ENCODE peak calls at places on chromosome 7, in ten cellular contexts. One of them, this sample, is unnamed. For H3K9me3 and H3K4me1, the result is how much of the 10 kb centered on the place peaks cover.

GRCh38 chr7:50499092-50499491 is 48.9 kb upstream of the FIGNL1 start:
- DNase-seq in ovary: no peak
- DNase-seq in gastrocnemius medialis: no peak
- DNase-seq in hepatocyte: no peak
- DNase-seq in lung: no peak
- DNase-seq in left lung: no peak
- DNase-seq in esophagus squamous epithelium: no peak
- DNase-seq in pancreas: no peak
- DNase-seq in neural progenitor cell: no peak
- DNase-seq in sigmoid colon: no peak
- DNase-seq in this sample: no peak

GRCh38 chr7:94237417-94237816 is 157.3 kb upstream of the COL1A2 start:
- DNase-seq in ovary: no peak
- DNase-seq in gastrocnemius medialis: no peak
- DNase-seq in hepatocyte: no peak
- DNase-seq in lung: no peak
- DNase-seq in left lung: no peak
- DNase-seq in esophagus squamous epithelium: no peak
- DNase-seq in pancreas: no peak
- DNase-seq in neural progenitor cell: peak
- DNase-seq in sigmoid colon: no peak
- DNase-seq in this sample: no peak

GRCh38 chr7:112103246-112103645 is 103.0 kb downstream of the DOCK4 start:
- DNase-seq in ovary: no peak
- DNase-seq in gastrocnemius medialis: no peak
- DNase-seq in hepatocyte: no peak
- DNase-seq in lung: no peak
- DNase-seq in left lung: no peak
- DNase-seq in esophagus squamous epithelium: no peak
- DNase-seq in pancreas: no peak
- DNase-seq in neural progenitor cell: no peak
- DNase-seq in sigmoid colon: no peak
- DNase-seq in this sample: no peak

GRCh38 chr7:41053830-41054229 is 649.1 kb downstream of the INHBA start:
- DNase-seq in ovary: no peak
- DNase-seq in gastrocnemius medialis: no peak
- DNase-seq in hepatocyte: no peak
- DNase-seq in lung: no peak
- DNase-seq in left lung: no peak
- DNase-seq in esophagus squamous epithelium: no peak
- DNase-seq in pancreas: no peak
- DNase-seq in neural progenitor cell: no peak
- DNase-seq in sigmoid colon: no peak
- DNase-seq in this sample: no peak

GRCh38 chr7:128833939-128834310 is 3.7 kb downstream of the FLNC start:
- DNase-seq in ovary: no peak
- DNase-seq in gastrocnemius medialis: no peak
- DNase-seq in hepatocyte: peak
- DNase-seq in lung: no peak
- DNase-seq in left lung: no peak
- DNase-seq in esophagus squamous epithelium: no peak
- DNase-seq in pancreas: no peak
- DNase-seq in neural progenitor cell: peak
- DNase-seq in sigmoid colon: no peak
- DNase-seq in this sample: no peak

GRCh38 chr7:129295015-129295423 is 70.2 kb downstream of the AHCYL2 start:
- DNase-seq in ovary: no peak
- DNase-seq in gastrocnemius medialis: peak
- DNase-seq in hepatocyte: peak
- DNase-seq in lung: no peak
- DNase-seq in left lung: no peak
- DNase-seq in esophagus squamous epithelium: no peak
- DNase-seq in pancreas: no peak
- DNase-seq in neural progenitor cell: peak
- DNase-seq in sigmoid colon: peak
- DNase-seq in this sample: no peak

GRCh38 chr7:47327698-47328391 is 254.1 kb downstream of the TNS3 start:
- DNase-seq in ovary: peak
- DNase-seq in gastrocnemius medialis: peak
- DNase-seq in hepatocyte: peak
- DNase-seq in lung: peak
- DNase-seq in left lung: peak
- DNase-seq in esophagus squamous epithelium: no peak
- DNase-seq in pancreas: peak
- DNase-seq in neural progenitor cell: peak
- DNase-seq in sigmoid colon: peak
- DNase-seq in this sample: peak

GRCh38 chr7:104894998-104895850 is 118.8 kb upstream of the KMT2E start:
- DNase-seq in ovary: no peak
- DNase-seq in gastrocnemius medialis: no peak
- DNase-seq in hepatocyte: no peak
- DNase-seq in lung: no peak
- DNase-seq in left lung: no peak
- DNase-seq in esophagus squamous epithelium: no peak
- DNase-seq in pancreas: no peak
- DNase-seq in neural progenitor cell: no peak
- DNase-seq in sigmoid colon: no peak
- DNase-seq in this sample: no peak

GRCh38 chr7:98978672-98979071 is 100.3 kb downstream of the TRRAP start:
- DNase-seq in ovary: no peak
- DNase-seq in gastrocnemius medialis: no peak
- DNase-seq in hepatocyte: no peak
- DNase-seq in lung: no peak
- DNase-seq in left lung: no peak
- DNase-seq in esophagus squamous epithelium: no peak
- DNase-seq in pancreas: no peak
- DNase-seq in neural progenitor cell: no peak
- DNase-seq in sigmoid colon: peak
- DNase-seq in this sample: no peak

GRCh38 chr7:143514487-143514886 is 36.8 kb downstream of the TAS2R41 start:
- DNase-seq in ovary: no peak
- DNase-seq in gastrocnemius medialis: no peak
- DNase-seq in hepatocyte: no peak
- DNase-seq in lung: no peak
- DNase-seq in left lung: no peak
- DNase-seq in esophagus squamous epithelium: no peak
- DNase-seq in pancreas: no peak
- DNase-seq in neural progenitor cell: no peak
- DNase-seq in sigmoid colon: no peak
- DNase-seq in this sample: no peak

GRCh38 chr7:127699853-127700252 is 47.9 kb downstream of the SND1 start:
- DNase-seq in ovary: no peak
- DNase-seq in gastrocnemius medialis: no peak
- DNase-seq in hepatocyte: no peak
- DNase-seq in lung: no peak
- DNase-seq in left lung: no peak
- DNase-seq in esophagus squamous epithelium: no peak
- DNase-seq in pancreas: no peak
- DNase-seq in neural progenitor cell: no peak
- DNase-seq in sigmoid colon: no peak
- DNase-seq in this sample: no peak

GRCh38 chr7:147279516-147279915 is 1162.9 kb downstream of the CNTNAP2 start:
- DNase-seq in ovary: no peak
- DNase-seq in gastrocnemius medialis: no peak
- DNase-seq in hepatocyte: no peak
- DNase-seq in lung: no peak
- DNase-seq in left lung: no peak
- DNase-seq in esophagus squamous epithelium: no peak
- DNase-seq in pancreas: no peak
- DNase-seq in neural progenitor cell: peak
- DNase-seq in sigmoid colon: no peak
- DNase-seq in this sample: no peak

GRCh38 chr7:77827999-77828398 is 29.4 kb downstream of the PHTF2 start:
- DNase-seq in ovary: no peak
- DNase-seq in gastrocnemius medialis: no peak
- DNase-seq in hepatocyte: no peak
- DNase-seq in lung: no peak
- DNase-seq in left lung: no peak
- DNase-seq in esophagus squamous epithelium: no peak
- DNase-seq in pancreas: no peak
- DNase-seq in neural progenitor cell: no peak
- DNase-seq in sigmoid colon: no peak
- DNase-seq in this sample: no peak

DNA sequence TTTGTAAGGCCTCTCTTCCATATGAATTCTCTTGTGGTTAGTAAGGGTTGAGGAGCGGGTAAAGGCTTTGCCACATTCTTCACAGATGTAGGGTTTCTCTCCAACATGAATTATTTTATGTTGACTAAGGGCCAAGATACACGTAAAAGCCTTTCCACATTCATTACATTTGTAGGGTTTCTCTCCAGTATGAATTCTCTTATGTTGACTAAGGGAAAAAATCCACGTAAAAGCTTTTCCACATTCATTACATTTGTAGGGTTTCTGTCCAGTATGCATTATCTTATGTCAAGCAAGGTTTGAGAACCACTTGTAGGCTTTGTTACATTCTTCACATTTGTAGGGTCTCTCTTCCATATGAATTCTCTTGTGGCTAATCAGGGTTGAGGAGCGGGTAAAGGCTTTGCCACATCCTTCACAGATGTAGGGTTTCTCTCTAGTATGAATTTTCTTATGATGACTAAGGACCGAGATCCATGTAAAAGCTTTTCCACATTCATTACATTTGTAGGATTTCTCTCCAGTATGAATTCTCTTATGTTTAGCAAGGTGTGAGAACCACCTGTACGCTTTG is 493.0 kb downstream of the ZNF479 start:
- DNase-seq in ovary: no peak
- DNase-seq in gastrocnemius medialis: no peak
- DNase-seq in hepatocyte: no peak
- DNase-seq in lung: no peak
- DNase-seq in left lung: no peak
- DNase-seq in esophagus squamous epithelium: no peak
- DNase-seq in pancreas: no peak
- DNase-seq in neural progenitor cell: no peak
- DNase-seq in sigmoid colon: no peak
- DNase-seq in this sample: no peak
- H3K9me3 ChIP-seq in ovary: under half
- H3K9me3 ChIP-seq in gastrocnemius medialis: under half
- H3K9me3 ChIP-seq in hepatocyte: under half
- H3K9me3 ChIP-seq in lung: under half
- H3K9me3 ChIP-seq in left lung: half or more
- H3K9me3 ChIP-seq in esophagus squamous epithelium: half or more
- H3K9me3 ChIP-seq in pancreas: under half
- H3K9me3 ChIP-seq in neural progenitor cell: under half
- H3K9me3 ChIP-seq in sigmoid colon: under half
- H3K9me3 ChIP-seq in this sample: under half

DNA sequence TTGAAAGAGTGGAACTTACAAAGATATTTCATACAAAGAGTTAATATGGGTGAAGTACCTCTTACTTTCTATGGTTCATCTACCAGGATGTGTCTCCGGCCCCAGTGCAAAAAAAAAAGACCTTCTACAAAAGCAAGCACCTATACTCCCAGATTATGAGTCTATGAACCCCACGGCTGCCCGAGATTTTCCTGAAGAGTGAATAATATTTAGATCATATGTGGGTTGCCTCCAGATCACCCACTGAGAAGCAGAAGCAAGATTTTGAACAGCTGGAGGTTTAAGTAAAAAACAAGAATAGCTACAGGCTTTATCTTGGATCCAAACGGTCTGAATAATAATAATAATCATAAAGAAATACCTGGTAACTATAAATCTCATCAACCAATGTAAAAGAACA is 207.7 kb downstream of the SKAP2 start:
- DNase-seq in ovary: no peak
- DNase-seq in gastrocnemius medialis: no peak
- DNase-seq in hepatocyte: no peak
- DNase-seq in lung: no peak
- DNase-seq in left lung: no peak
- DNase-seq in esophagus squamous epithelium: no peak
- DNase-seq in pancreas: no peak
- DNase-seq in neural progenitor cell: no peak
- DNase-seq in sigmoid colon: no peak
- DNase-seq in this sample: no peak
- H3K4me1 ChIP-seq in ovary: under half
- H3K4me1 ChIP-seq in gastrocnemius medialis: under half
- H3K4me1 ChIP-seq in hepatocyte: under half
- H3K4me1 ChIP-seq in lung: under half
- H3K4me1 ChIP-seq in left lung: under half
- H3K4me1 ChIP-seq in esophagus squamous epithelium: under half
- H3K4me1 ChIP-seq in pancreas: under half
- H3K4me1 ChIP-seq in neural progenitor cell: half or more
- H3K4me1 ChIP-seq in sigmoid colon: under half
- H3K4me1 ChIP-seq in this sample: under half

DNA sequence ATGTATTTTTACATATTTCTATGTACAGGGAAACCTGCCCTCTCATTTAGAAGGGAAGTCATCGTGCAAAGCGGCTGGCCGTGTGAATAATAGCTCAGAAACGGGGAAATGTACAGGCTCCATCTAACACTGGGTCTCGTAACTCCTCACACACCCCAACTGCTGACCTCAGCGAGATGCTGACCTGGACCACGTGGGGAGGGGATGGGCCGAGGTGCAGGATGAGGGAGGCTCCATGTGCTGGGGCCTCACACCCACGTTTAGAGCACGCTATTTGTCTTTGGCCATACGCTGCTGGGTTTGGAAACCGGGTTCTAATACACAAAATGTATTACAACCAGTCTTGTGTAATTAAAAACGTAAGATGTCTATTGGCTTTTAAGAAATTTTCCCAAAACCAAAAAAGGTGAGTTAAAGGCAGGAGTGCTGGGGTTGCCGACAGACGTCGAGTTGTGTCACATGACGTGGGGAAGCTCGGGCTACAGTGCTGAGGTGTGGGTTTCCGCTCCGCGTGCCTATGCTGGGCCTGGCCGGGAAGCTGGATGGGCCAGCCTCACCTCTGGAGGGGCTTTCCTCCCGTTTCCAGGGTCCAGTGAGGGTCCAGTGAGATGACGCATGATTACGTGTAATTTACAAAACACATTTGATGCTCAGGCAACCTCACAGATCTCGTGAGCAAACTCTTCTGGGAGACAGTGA is 215.6 kb downstream of the DNAJB6 start:
- DNase-seq in ovary: no peak
- DNase-seq in gastrocnemius medialis: no peak
- DNase-seq in hepatocyte: no peak
- DNase-seq in lung: no peak
- DNase-seq in left lung: peak
- DNase-seq in esophagus squamous epithelium: no peak
- DNase-seq in pancreas: no peak
- DNase-seq in neural progenitor cell: no peak
- DNase-seq in sigmoid colon: no peak
- DNase-seq in this sample: no peak
- H3K9me3 ChIP-seq in ovary: under half
- H3K9me3 ChIP-seq in gastrocnemius medialis: under half
- H3K9me3 ChIP-seq in hepatocyte: under half
- H3K9me3 ChIP-seq in lung: under half
- H3K9me3 ChIP-seq in left lung: under half
- H3K9me3 ChIP-seq in esophagus squamous epithelium: under half
- H3K9me3 ChIP-seq in pancreas: under half
- H3K9me3 ChIP-seq in neural progenitor cell: under half
- H3K9me3 ChIP-seq in sigmoid colon: under half
- H3K9me3 ChIP-seq in this sample: under half

DNA sequence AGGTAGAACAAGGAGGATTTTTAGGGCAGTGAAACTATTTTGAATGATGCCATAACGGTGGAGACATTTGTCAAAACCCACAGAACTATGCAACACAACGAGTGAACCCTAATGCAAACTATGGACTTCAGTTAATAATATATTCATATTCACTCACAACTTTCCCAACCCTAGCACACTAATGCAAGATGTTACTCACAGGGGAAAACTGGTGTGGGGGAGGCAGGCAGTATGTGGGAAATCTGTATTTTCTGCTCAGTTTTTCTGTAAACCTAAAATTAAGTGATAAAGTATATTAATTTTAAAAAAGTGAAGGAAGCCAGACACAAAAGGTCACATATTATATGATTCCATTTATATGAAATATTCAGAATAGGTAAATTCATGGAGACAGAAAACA is 17.3 kb downstream of the GNA12 start:
- DNase-seq in ovary: no peak
- DNase-seq in gastrocnemius medialis: no peak
- DNase-seq in hepatocyte: no peak
- DNase-seq in lung: no peak
- DNase-seq in left lung: no peak
- DNase-seq in esophagus squamous epithelium: no peak
- DNase-seq in pancreas: no peak
- DNase-seq in neural progenitor cell: no peak
- DNase-seq in sigmoid colon: no peak
- DNase-seq in this sample: no peak
- H3K4me1 ChIP-seq in ovary: under half
- H3K4me1 ChIP-seq in gastrocnemius medialis: under half
- H3K4me1 ChIP-seq in hepatocyte: under half
- H3K4me1 ChIP-seq in lung: under half
- H3K4me1 ChIP-seq in left lung: under half
- H3K4me1 ChIP-seq in esophagus squamous epithelium: under half
- H3K4me1 ChIP-seq in pancreas: under half
- H3K4me1 ChIP-seq in neural progenitor cell: under half
- H3K4me1 ChIP-seq in sigmoid colon: under half
- H3K4me1 ChIP-seq in this sample: under half